ENCODE peak calls at places on chromosome 2, in eight cellular contexts. One of them, this sample, is unnamed.

GRCh38 chr2:176165598-176166055 is 8.5 kb downstream of the HOXD3 start:
- DNase-seq in progenitor cell of endocrine pancreas: no peak
- DNase-seq in neural crest cell: no peak
- DNase-seq in mesothelial cell of epicardium: no peak
- DNase-seq in CD8-positive, alpha-beta T cell: no peak
- DNase-seq in GM13976: no peak
- DNase-seq in HCT116: no peak
- DNase-seq in IMR-90: no peak
- DNase-seq in this sample: no peak

GRCh38 chr2:147649963-147650362 is 194.9 kb upstream of the ACVR2A start:
- DNase-seq in progenitor cell of endocrine pancreas: no peak
- DNase-seq in neural crest cell: no peak
- DNase-seq in mesothelial cell of epicardium: no peak
- DNase-seq in CD8-positive, alpha-beta T cell: no peak
- DNase-seq in GM13976: no peak
- DNase-seq in HCT116: no peak
- DNase-seq in IMR-90: no peak
- DNase-seq in this sample: no peak

GRCh38 chr2:240930096-240930630 is 24.0 kb downstream of the CROCC2 start:
- DNase-seq in progenitor cell of endocrine pancreas: peak
- DNase-seq in neural crest cell: no peak
- DNase-seq in mesothelial cell of epicardium: peak
- DNase-seq in CD8-positive, alpha-beta T cell: no peak
- DNase-seq in GM13976: no peak
- DNase-seq in HCT116: no peak
- DNase-seq in IMR-90: no peak
- DNase-seq in this sample: no peak

GRCh38 chr2:176729706-176730569 is 460.7 kb downstream of the MTX2 start:
- DNase-seq in progenitor cell of endocrine pancreas: no peak
- DNase-seq in neural crest cell: no peak
- DNase-seq in mesothelial cell of epicardium: no peak
- DNase-seq in CD8-positive, alpha-beta T cell: no peak
- DNase-seq in GM13976: no peak
- DNase-seq in HCT116: no peak
- DNase-seq in IMR-90: no peak
- DNase-seq in this sample: no peak

GRCh38 chr2:221001377-221001776 is 570.7 kb downstream of the EPHA4 start:
- DNase-seq in progenitor cell of endocrine pancreas: no peak
- DNase-seq in neural crest cell: no peak
- DNase-seq in mesothelial cell of epicardium: no peak
- DNase-seq in CD8-positive, alpha-beta T cell: no peak
- DNase-seq in GM13976: no peak
- DNase-seq in HCT116: no peak
- DNase-seq in IMR-90: no peak
- DNase-seq in this sample: no peak

GRCh38 chr2:167264380-167264779 is 376.1 kb downstream of the XIRP2 start:
- DNase-seq in progenitor cell of endocrine pancreas: no peak
- DNase-seq in neural crest cell: no peak
- DNase-seq in mesothelial cell of epicardium: no peak
- DNase-seq in CD8-positive, alpha-beta T cell: no peak
- DNase-seq in GM13976: no peak
- DNase-seq in HCT116: no peak
- DNase-seq in IMR-90: no peak
- DNase-seq in this sample: peak

GRCh38 chr2:44351088-44351487 is 10.2 kb downstream of the PREPL start:
- DNase-seq in progenitor cell of endocrine pancreas: no peak
- DNase-seq in neural crest cell: no peak
- DNase-seq in mesothelial cell of epicardium: no peak
- DNase-seq in CD8-positive, alpha-beta T cell: no peak
- DNase-seq in GM13976: no peak
- DNase-seq in HCT116: no peak
- DNase-seq in IMR-90: peak
- DNase-seq in this sample: no peak

GRCh38 chr2:76745605-76746004 is 776.6 kb downstream of the LRRTM4 start:
- DNase-seq in progenitor cell of endocrine pancreas: no peak
- DNase-seq in neural crest cell: no peak
- DNase-seq in mesothelial cell of epicardium: no peak
- DNase-seq in CD8-positive, alpha-beta T cell: no peak
- DNase-seq in GM13976: no peak
- DNase-seq in HCT116: no peak
- DNase-seq in IMR-90: no peak
- DNase-seq in this sample: no peak

GRCh38 chr2:22904126-22904684 is 480.8 kb upstream of the KLHL29 start:
- DNase-seq in progenitor cell of endocrine pancreas: peak
- DNase-seq in neural crest cell: peak
- DNase-seq in mesothelial cell of epicardium: peak
- DNase-seq in CD8-positive, alpha-beta T cell: no peak
- DNase-seq in GM13976: peak
- DNase-seq in HCT116: no peak
- DNase-seq in IMR-90: no peak
- DNase-seq in this sample: peak

GRCh38 chr2:226661789-226662545 is 137.7 kb downstream of the IRS1 start:
- DNase-seq in progenitor cell of endocrine pancreas: no peak
- DNase-seq in neural crest cell: no peak
- DNase-seq in mesothelial cell of epicardium: no peak
- DNase-seq in CD8-positive, alpha-beta T cell: no peak
- DNase-seq in GM13976: no peak
- DNase-seq in HCT116: peak
- DNase-seq in IMR-90: peak
- DNase-seq in this sample: no peak

GRCh38 chr2:195407782-195408181 is 249.2 kb upstream of the SLC39A10 start:
- DNase-seq in progenitor cell of endocrine pancreas: no peak
- DNase-seq in neural crest cell: no peak
- DNase-seq in mesothelial cell of epicardium: no peak
- DNase-seq in CD8-positive, alpha-beta T cell: no peak
- DNase-seq in GM13976: no peak
- DNase-seq in HCT116: no peak
- DNase-seq in IMR-90: peak
- DNase-seq in this sample: no peak

GRCh38 chr2:182810087-182810486 is 56.4 kb downstream of the FRZB start:
- DNase-seq in progenitor cell of endocrine pancreas: no peak
- DNase-seq in neural crest cell: no peak
- DNase-seq in mesothelial cell of epicardium: no peak
- DNase-seq in CD8-positive, alpha-beta T cell: no peak
- DNase-seq in GM13976: no peak
- DNase-seq in HCT116: no peak
- DNase-seq in IMR-90: no peak
- DNase-seq in this sample: no peak

GRCh38 chr2:108945969-108946368 is 43.1 kb downstream of the EDAR start:
- DNase-seq in progenitor cell of endocrine pancreas: no peak
- DNase-seq in neural crest cell: no peak
- DNase-seq in mesothelial cell of epicardium: no peak
- DNase-seq in CD8-positive, alpha-beta T cell: no peak
- DNase-seq in GM13976: no peak
- DNase-seq in HCT116: no peak
- DNase-seq in IMR-90: no peak
- DNase-seq in this sample: no peak

GRCh38 chr2:168030862-168031624 is 216.4 kb downstream of the STK39 start:
- DNase-seq in progenitor cell of endocrine pancreas: no peak
- DNase-seq in neural crest cell: no peak
- DNase-seq in mesothelial cell of epicardium: no peak
- DNase-seq in CD8-positive, alpha-beta T cell: no peak
- DNase-seq in GM13976: no peak
- DNase-seq in HCT116: no peak
- DNase-seq in IMR-90: peak
- DNase-seq in this sample: peak

GRCh38 chr2:95350320-95351079 is 52.0 kb upstream of the FAHD2A start:
- DNase-seq in progenitor cell of endocrine pancreas: no peak
- DNase-seq in neural crest cell: no peak
- DNase-seq in mesothelial cell of epicardium: peak
- DNase-seq in CD8-positive, alpha-beta T cell: no peak
- DNase-seq in GM13976: no peak
- DNase-seq in HCT116: no peak
- DNase-seq in IMR-90: no peak
- DNase-seq in this sample: no peak

GRCh38 chr2:151775057-151775740 is 40.9 kb upstream of the NEB start:
- DNase-seq in progenitor cell of endocrine pancreas: no peak
- DNase-seq in neural crest cell: no peak
- DNase-seq in mesothelial cell of epicardium: no peak
- DNase-seq in CD8-positive, alpha-beta T cell: no peak
- DNase-seq in GM13976: no peak
- DNase-seq in HCT116: no peak
- DNase-seq in IMR-90: peak
- DNase-seq in this sample: peak

GRCh38 chr2:208366215-208367132 is 40.1 kb upstream of the PTH2R start:
- DNase-seq in progenitor cell of endocrine pancreas: no peak
- DNase-seq in neural crest cell: no peak
- DNase-seq in mesothelial cell of epicardium: no peak
- DNase-seq in CD8-positive, alpha-beta T cell: no peak
- DNase-seq in GM13976: peak
- DNase-seq in HCT116: no peak
- DNase-seq in IMR-90: no peak
- DNase-seq in this sample: peak

GRCh38 chr2:182767578-182767977 is 51.5 kb downstream of the DNAJC10 start:
- DNase-seq in progenitor cell of endocrine pancreas: no peak
- DNase-seq in neural crest cell: no peak
- DNase-seq in mesothelial cell of epicardium: no peak
- DNase-seq in CD8-positive, alpha-beta T cell: no peak
- DNase-seq in GM13976: no peak
- DNase-seq in HCT116: peak
- DNase-seq in IMR-90: peak
- DNase-seq in this sample: peak

GRCh38 chr2:5230879-5231278 is 461.3 kb upstream of the SOX11 start:
- DNase-seq in progenitor cell of endocrine pancreas: no peak
- DNase-seq in neural crest cell: no peak
- DNase-seq in mesothelial cell of epicardium: no peak
- DNase-seq in CD8-positive, alpha-beta T cell: no peak
- DNase-seq in GM13976: no peak
- DNase-seq in HCT116: no peak
- DNase-seq in IMR-90: no peak
- DNase-seq in this sample: no peak

GRCh38 chr2:77977486-77978063 is 455.4 kb upstream of the LRRTM4 start:
- DNase-seq in progenitor cell of endocrine pancreas: no peak
- DNase-seq in neural crest cell: no peak
- DNase-seq in mesothelial cell of epicardium: no peak
- DNase-seq in CD8-positive, alpha-beta T cell: no peak
- DNase-seq in GM13976: no peak
- DNase-seq in HCT116: no peak
- DNase-seq in IMR-90: no peak
- DNase-seq in this sample: no peak

DNA sequence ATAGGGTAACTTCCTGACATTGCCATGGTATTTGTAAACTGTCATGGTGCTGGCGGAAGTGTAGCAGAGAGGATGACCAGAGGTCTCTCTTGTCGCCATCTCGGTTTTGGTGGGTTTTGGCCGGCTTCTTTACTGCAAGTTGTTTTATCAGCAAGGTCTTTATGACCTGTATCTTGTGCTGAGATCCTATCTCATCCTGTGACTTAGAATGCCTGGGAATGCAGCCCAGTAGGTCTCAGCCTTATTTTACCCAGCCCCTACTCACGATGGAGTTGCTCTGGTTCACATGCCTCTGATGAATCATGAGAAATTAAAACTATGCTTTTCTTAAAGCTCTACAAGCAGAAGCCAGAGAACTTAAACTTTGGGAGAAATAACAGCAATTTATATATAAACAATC is 12.7 kb upstream of the NFU1 start:
- DNase-seq in progenitor cell of endocrine pancreas: no peak
- DNase-seq in neural crest cell: no peak
- DNase-seq in mesothelial cell of epicardium: no peak
- DNase-seq in CD8-positive, alpha-beta T cell: no peak
- DNase-seq in GM13976: no peak
- DNase-seq in HCT116: no peak
- DNase-seq in IMR-90: peak
- DNase-seq in this sample: no peak
- TF ChIP-seq CTCF in progenitor cell of endocrine pancreas: no peak
- TF ChIP-seq CTCF in neural crest cell: no peak
- TF ChIP-seq CTCF in mesothelial cell of epicardium: no peak
- TF ChIP-seq CTCF in CD8-positive, alpha-beta T cell: no peak
- TF ChIP-seq CTCF in GM13976: no peak
- TF ChIP-seq CTCF in HCT116: no peak
- TF ChIP-seq CTCF in IMR-90: no peak
- TF ChIP-seq CTCF in this sample: no peak

DNA sequence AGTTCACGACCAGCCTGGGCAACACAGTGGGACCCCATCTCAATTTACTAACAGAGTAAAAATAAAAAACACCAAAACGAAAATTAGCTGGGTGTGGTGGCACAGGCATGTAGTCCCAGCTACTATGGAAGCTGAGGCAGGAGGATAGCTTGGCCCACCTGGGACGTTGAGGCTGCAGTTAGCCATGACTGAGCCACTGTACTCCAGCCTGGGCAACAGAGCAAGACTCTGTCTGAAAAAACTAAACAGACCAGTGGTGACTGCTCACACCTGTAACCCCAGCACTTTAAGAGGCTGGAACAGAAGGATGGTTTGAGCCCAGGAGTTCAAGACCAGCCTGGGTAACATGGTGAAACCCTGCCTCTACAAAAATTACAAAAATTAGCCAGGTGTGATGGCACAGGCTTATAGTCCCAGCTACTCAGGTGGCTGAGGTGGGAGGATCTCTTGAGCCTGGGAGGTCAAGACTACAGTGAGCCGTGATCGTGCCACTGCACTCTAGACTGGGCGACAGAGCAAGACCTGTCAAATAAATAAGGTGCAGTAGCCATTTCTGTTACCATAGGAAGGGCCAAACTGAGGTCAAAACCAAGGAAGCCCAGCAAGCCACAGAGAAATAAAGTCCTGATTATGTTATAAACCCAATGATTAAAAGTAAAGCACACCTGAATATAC is 14.0 kb downstream of the USP34 start:
- DNase-seq in progenitor cell of endocrine pancreas: no peak
- DNase-seq in neural crest cell: no peak
- DNase-seq in mesothelial cell of epicardium: no peak
- DNase-seq in CD8-positive, alpha-beta T cell: no peak
- DNase-seq in GM13976: no peak
- DNase-seq in HCT116: no peak
- DNase-seq in IMR-90: no peak
- DNase-seq in this sample: no peak
- TF ChIP-seq CTCF in progenitor cell of endocrine pancreas: no peak
- TF ChIP-seq CTCF in neural crest cell: no peak
- TF ChIP-seq CTCF in mesothelial cell of epicardium: no peak
- TF ChIP-seq CTCF in CD8-positive, alpha-beta T cell: no peak
- TF ChIP-seq CTCF in GM13976: no peak
- TF ChIP-seq CTCF in HCT116: no peak
- TF ChIP-seq CTCF in IMR-90: no peak
- TF ChIP-seq CTCF in this sample: no peak

DNA sequence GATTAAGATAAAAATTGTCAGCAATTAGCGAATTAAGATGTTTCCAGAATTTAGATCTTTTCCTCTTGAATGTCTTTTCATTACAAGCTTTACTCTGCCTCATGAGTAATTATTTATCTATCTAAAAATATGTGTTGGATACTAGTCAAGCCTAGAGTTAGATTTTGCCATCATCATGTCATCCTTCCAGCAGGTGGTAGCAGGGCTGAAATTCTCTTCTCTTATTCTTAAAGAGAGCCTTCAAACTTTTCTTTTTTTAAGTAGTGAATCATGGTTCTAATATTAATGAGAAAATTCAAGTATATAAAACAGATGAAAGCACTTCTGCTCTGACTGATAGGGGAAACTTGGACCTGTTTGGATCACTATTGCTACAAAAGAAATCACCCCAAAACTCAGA is 240.7 kb upstream of the EPAS1 start:
- DNase-seq in progenitor cell of endocrine pancreas: no peak
- DNase-seq in neural crest cell: no peak
- DNase-seq in mesothelial cell of epicardium: no peak
- DNase-seq in CD8-positive, alpha-beta T cell: no peak
- DNase-seq in GM13976: no peak
- DNase-seq in HCT116: no peak
- DNase-seq in IMR-90: peak
- DNase-seq in this sample: no peak
- TF ChIP-seq CTCF in progenitor cell of endocrine pancreas: no peak
- TF ChIP-seq CTCF in neural crest cell: no peak
- TF ChIP-seq CTCF in mesothelial cell of epicardium: no peak
- TF ChIP-seq CTCF in CD8-positive, alpha-beta T cell: no peak
- TF ChIP-seq CTCF in GM13976: no peak
- TF ChIP-seq CTCF in HCT116: no peak
- TF ChIP-seq CTCF in IMR-90: peak
- TF ChIP-seq CTCF in this sample: no peak

GRCh38 chr2:230788554-230789175 is 76.0 kb downstream of the CAB39 start:
- DNase-seq in progenitor cell of endocrine pancreas: no peak
- DNase-seq in neural crest cell: no peak
- DNase-seq in mesothelial cell of epicardium: no peak
- DNase-seq in CD8-positive, alpha-beta T cell: no peak
- DNase-seq in GM13976: no peak
- DNase-seq in HCT116: no peak
- DNase-seq in IMR-90: no peak
- DNase-seq in this sample: no peak
- TF ChIP-seq CTCF in progenitor cell of endocrine pancreas: no peak
- TF ChIP-seq CTCF in neural crest cell: no peak
- TF ChIP-seq CTCF in mesothelial cell of epicardium: no peak
- TF ChIP-seq CTCF in CD8-positive, alpha-beta T cell: no peak
- TF ChIP-seq CTCF in GM13976: no peak
- TF ChIP-seq CTCF in HCT116: no peak
- TF ChIP-seq CTCF in IMR-90: no peak
- TF ChIP-seq CTCF in this sample: no peak

This sample was measured in GM12865.